ENCODE peak calls at places on chromosomes 12 and 14, in four cellular contexts. One of them, this sample, is unnamed.

GRCh38 chr14:38065101-38065762 is 142.5 kb upstream of the SSTR1 start:
- DNase-seq in WTC11: no peak
- DNase-seq in T47D: no peak
- DNase-seq in stimulated activated CD4-positive, alpha-beta T cell treated with anti-CD3 and anti-CD28 coated beads, Interleukin-1b, Interleukin-23, amount 100 ng/mL, for 48 hours: peak
- DNase-seq in this sample: no peak

GRCh38 chr14:48275301-48275700 is 599.9 kb upstream of the MDGA2 start:
- DNase-seq in stimulated activated CD4-positive, alpha-beta T cell treated with anti-CD3 and anti-CD28 coated beads, Interleukin-1b, Interleukin-23, amount 100 ng/mL, for 48 hours: no peak
- DNase-seq in WTC11: no peak
- DNase-seq in T47D: no peak
- DNase-seq in this sample: no peak

GRCh38 chr12:124352839-124353238 is 57.9 kb downstream of the RFLNA start:
- DNase-seq in stimulated activated CD4-positive, alpha-beta T cell treated with anti-CD3 and anti-CD28 coated beads, Interleukin-1b, Interleukin-23, amount 100 ng/mL, for 48 hours: no peak
- DNase-seq in WTC11: no peak
- DNase-seq in T47D: no peak
- DNase-seq in this sample: no peak

GRCh38 chr12:21980544-21980943 is 39.3 kb upstream of the ABCC9 start:
- DNase-seq in stimulated activated CD4-positive, alpha-beta T cell treated with anti-CD3 and anti-CD28 coated beads, Interleukin-1b, Interleukin-23, amount 100 ng/mL, for 48 hours: no peak
- DNase-seq in T47D: no peak
- DNase-seq in WTC11: no peak
- DNase-seq in this sample: no peak

GRCh38 chr14:99596071-99596627 is 7.9 kb downstream of the CCDC85C start:
- DNase-seq in WTC11: no peak
- DNase-seq in stimulated activated CD4-positive, alpha-beta T cell treated with anti-CD3 and anti-CD28 coated beads, Interleukin-1b, Interleukin-23, amount 100 ng/mL, for 48 hours: no peak
- DNase-seq in T47D: peak
- DNase-seq in this sample: no peak

GRCh38 chr12:87836190-87836589 is 193.0 kb downstream of the C12orf50 start:
- DNase-seq in WTC11: no peak
- DNase-seq in T47D: no peak
- DNase-seq in stimulated activated CD4-positive, alpha-beta T cell treated with anti-CD3 and anti-CD28 coated beads, Interleukin-1b, Interleukin-23, amount 100 ng/mL, for 48 hours: no peak
- DNase-seq in this sample: no peak

GRCh38 chr12:104276192-104277131 is 27.1 kb upstream of the EID3 start:
- DNase-seq in T47D: peak
- DNase-seq in WTC11: no peak
- DNase-seq in stimulated activated CD4-positive, alpha-beta T cell treated with anti-CD3 and anti-CD28 coated beads, Interleukin-1b, Interleukin-23, amount 100 ng/mL, for 48 hours: no peak
- DNase-seq in this sample: no peak

GRCh38 chr14:55356913-55357312 is 54.7 kb downstream of the ATG14 start:
- DNase-seq in stimulated activated CD4-positive, alpha-beta T cell treated with anti-CD3 and anti-CD28 coated beads, Interleukin-1b, Interleukin-23, amount 100 ng/mL, for 48 hours: no peak
- DNase-seq in T47D: peak
- DNase-seq in WTC11: no peak
- DNase-seq in this sample: no peak

GRCh38 chr12:14424545-14424944 is 59.1 kb downstream of the ATF7IP start:
- DNase-seq in WTC11: no peak
- DNase-seq in T47D: no peak
- DNase-seq in stimulated activated CD4-positive, alpha-beta T cell treated with anti-CD3 and anti-CD28 coated beads, Interleukin-1b, Interleukin-23, amount 100 ng/mL, for 48 hours: no peak
- DNase-seq in this sample: no peak

GRCh38 chr12:56684745-56685369 is 3.2 kb downstream of the PTGES3 start:
- DNase-seq in stimulated activated CD4-positive, alpha-beta T cell treated with anti-CD3 and anti-CD28 coated beads, Interleukin-1b, Interleukin-23, amount 100 ng/mL, for 48 hours: no peak
- DNase-seq in WTC11: peak
- DNase-seq in T47D: peak
- DNase-seq in this sample: peak

GRCh38 chr14:104895786-104896642 is 28.7 kb upstream of the PLD4 start:
- DNase-seq in T47D: peak
- DNase-seq in stimulated activated CD4-positive, alpha-beta T cell treated with anti-CD3 and anti-CD28 coated beads, Interleukin-1b, Interleukin-23, amount 100 ng/mL, for 48 hours: no peak
- DNase-seq in WTC11: no peak
- DNase-seq in this sample: peak

GRCh38 chr12:6869049-6870021 is 2.0 kb downstream of the TPI1 start:
- DNase-seq in WTC11: peak
- DNase-seq in T47D: peak
- DNase-seq in stimulated activated CD4-positive, alpha-beta T cell treated with anti-CD3 and anti-CD28 coated beads, Interleukin-1b, Interleukin-23, amount 100 ng/mL, for 48 hours: peak
- DNase-seq in this sample: peak

GRCh38 chr12:34163443-34163842 is 141.1 kb downstream of the ALG10 start:
- DNase-seq in stimulated activated CD4-positive, alpha-beta T cell treated with anti-CD3 and anti-CD28 coated beads, Interleukin-1b, Interleukin-23, amount 100 ng/mL, for 48 hours: no peak
- DNase-seq in T47D: peak
- DNase-seq in WTC11: no peak
- DNase-seq in this sample: no peak

GRCh38 chr12:6982532-6982931 is 11.8 kb downstream of the EMG1 start:
- DNase-seq in stimulated activated CD4-positive, alpha-beta T cell treated with anti-CD3 and anti-CD28 coated beads, Interleukin-1b, Interleukin-23, amount 100 ng/mL, for 48 hours: no peak
- DNase-seq in WTC11: no peak
- DNase-seq in T47D: no peak
- DNase-seq in this sample: no peak

GRCh38 chr14:105908481-105908911 is 382.1 kb downstream of the TMEM121 start:
- DNase-seq in T47D: no peak
- DNase-seq in stimulated activated CD4-positive, alpha-beta T cell treated with anti-CD3 and anti-CD28 coated beads, Interleukin-1b, Interleukin-23, amount 100 ng/mL, for 48 hours: no peak
- DNase-seq in WTC11: no peak
- DNase-seq in this sample: no peak

GRCh38 chr12:107488666-107489065 is 196.9 kb upstream of the PWP1 start:
- DNase-seq in WTC11: no peak
- DNase-seq in T47D: no peak
- DNase-seq in stimulated activated CD4-positive, alpha-beta T cell treated with anti-CD3 and anti-CD28 coated beads, Interleukin-1b, Interleukin-23, amount 100 ng/mL, for 48 hours: no peak
- DNase-seq in this sample: no peak

GRCh38 chr12:20646239-20646827 is 48.8 kb upstream of the SLCO1C1 start:
- DNase-seq in WTC11: no peak
- DNase-seq in T47D: peak
- DNase-seq in stimulated activated CD4-positive, alpha-beta T cell treated with anti-CD3 and anti-CD28 coated beads, Interleukin-1b, Interleukin-23, amount 100 ng/mL, for 48 hours: no peak
- DNase-seq in this sample: no peak

GRCh38 chr14:52348796-52349195 is 34.7 kb downstream of the PTGER2 start:
- DNase-seq in WTC11: no peak
- DNase-seq in T47D: no peak
- DNase-seq in stimulated activated CD4-positive, alpha-beta T cell treated with anti-CD3 and anti-CD28 coated beads, Interleukin-1b, Interleukin-23, amount 100 ng/mL, for 48 hours: no peak
- DNase-seq in this sample: no peak

GRCh38 chr14:50395448-50395847 is 1.2 kb downstream of the CDKL1 start:
- DNase-seq in stimulated activated CD4-positive, alpha-beta T cell treated with anti-CD3 and anti-CD28 coated beads, Interleukin-1b, Interleukin-23, amount 100 ng/mL, for 48 hours: no peak
- DNase-seq in WTC11: no peak
- DNase-seq in T47D: no peak
- DNase-seq in this sample: no peak

GRCh38 chr14:104316723-104317499 is 178.5 kb downstream of the KIF26A start:
- DNase-seq in WTC11: peak
- DNase-seq in T47D: no peak
- DNase-seq in stimulated activated CD4-positive, alpha-beta T cell treated with anti-CD3 and anti-CD28 coated beads, Interleukin-1b, Interleukin-23, amount 100 ng/mL, for 48 hours: no peak
- DNase-seq in this sample: peak

GRCh38 chr14:92675421-92675820 is 73.0 kb downstream of the LGMN start:
- DNase-seq in WTC11: no peak
- DNase-seq in stimulated activated CD4-positive, alpha-beta T cell treated with anti-CD3 and anti-CD28 coated beads, Interleukin-1b, Interleukin-23, amount 100 ng/mL, for 48 hours: no peak
- DNase-seq in T47D: no peak
- DNase-seq in this sample: no peak

GRCh38 chr14:67166450-67166853 is 22.8 kb upstream of the GARIN2 start:
- DNase-seq in stimulated activated CD4-positive, alpha-beta T cell treated with anti-CD3 and anti-CD28 coated beads, Interleukin-1b, Interleukin-23, amount 100 ng/mL, for 48 hours: peak
- DNase-seq in T47D: peak
- DNase-seq in WTC11: peak
- DNase-seq in this sample: no peak

GRCh38 chr12:103503546-103504480 is 8.0 kb upstream of the C12orf42 start:
- DNase-seq in WTC11: peak
- DNase-seq in stimulated activated CD4-positive, alpha-beta T cell treated with anti-CD3 and anti-CD28 coated beads, Interleukin-1b, Interleukin-23, amount 100 ng/mL, for 48 hours: peak
- DNase-seq in T47D: peak
- DNase-seq in this sample: no peak

GRCh38 chr12:44574586-44574985 is 301.5 kb downstream of the NELL2 start:
- DNase-seq in stimulated activated CD4-positive, alpha-beta T cell treated with anti-CD3 and anti-CD28 coated beads, Interleukin-1b, Interleukin-23, amount 100 ng/mL, for 48 hours: no peak
- DNase-seq in WTC11: no peak
- DNase-seq in T47D: no peak
- DNase-seq in this sample: no peak

GRCh38 chr14:94650444-94650775 is 38.2 kb downstream of the SERPINA3 start:
- DNase-seq in WTC11: no peak
- DNase-seq in T47D: no peak
- DNase-seq in stimulated activated CD4-positive, alpha-beta T cell treated with anti-CD3 and anti-CD28 coated beads, Interleukin-1b, Interleukin-23, amount 100 ng/mL, for 48 hours: no peak
- DNase-seq in this sample: no peak

GRCh38 chr12:23055004-23055403 is 430.0 kb downstream of the ETNK1 start:
- DNase-seq in WTC11: peak
- DNase-seq in T47D: peak
- DNase-seq in stimulated activated CD4-positive, alpha-beta T cell treated with anti-CD3 and anti-CD28 coated beads, Interleukin-1b, Interleukin-23, amount 100 ng/mL, for 48 hours: no peak
- DNase-seq in this sample: no peak

GRCh38 chr12:121917950-121918678 is at the start of gene CFAP251:
- DNase-seq in WTC11: peak
- DNase-seq in stimulated activated CD4-positive, alpha-beta T cell treated with anti-CD3 and anti-CD28 coated beads, Interleukin-1b, Interleukin-23, amount 100 ng/mL, for 48 hours: peak
- DNase-seq in T47D: peak
- DNase-seq in this sample: peak

GRCh38 chr12:11133816-11134215 is 628 bp downstream of the TAS2R30 start:
- DNase-seq in stimulated activated CD4-positive, alpha-beta T cell treated with anti-CD3 and anti-CD28 coated beads, Interleukin-1b, Interleukin-23, amount 100 ng/mL, for 48 hours: no peak
- DNase-seq in WTC11: no peak
- DNase-seq in T47D: no peak
- DNase-seq in this sample: no peak

GRCh38 chr14:104438166-104438887 is 141.2 kb upstream of the C14orf180 start:
- DNase-seq in WTC11: no peak
- DNase-seq in T47D: no peak
- DNase-seq in stimulated activated CD4-positive, alpha-beta T cell treated with anti-CD3 and anti-CD28 coated beads, Interleukin-1b, Interleukin-23, amount 100 ng/mL, for 48 hours: no peak
- DNase-seq in this sample: peak